ENCODE peak calls at places on chromosome 13, in four cellular contexts. I is HTR-8/SVneo, B is fibroblast of the conjunctiva, T is ACHN. S is an unnamed sample.

GRCh38 chr13:28573595-28574373 is 78.9 kb upstream of the FLT1 start:
- DNase-seq in I (no peak), B (no peak), T (no peak), S (no peak)

GRCh38 chr13:23323946-23324709 is 109.4 kb downstream of the SACS start:
- DNase-seq in I (no peak), B (no peak), T (no peak), S (no peak)

GRCh38 chr13:40589285-40590109 is 76.9 kb downstream of the FOXO1 start:
- DNase-seq in I (peak; percentile 26), B (peak; percentile 9), T (no peak), S (peak; percentile 69)

GRCh38 chr13:95296326-95296939 is 4.8 kb downstream of the ABCC4 start:
- DNase-seq in I (no peak), B (no peak), T (peak; percentile 40), S (no peak)

GRCh38 chr13:48449656-48450055 is 36.7 kb upstream of the LPAR6 start:
- DNase-seq in I (no peak), B (no peak), T (no peak), S (no peak)

GRCh38 chr13:113552786-113553540 is 31.6 kb upstream of the TFDP1 start:
- DNase-seq in I (no peak), B (no peak), T (no peak), S (no peak)

GRCh38 chr13:113633485-113633873 is 24.5 kb downstream of the ATP4B start:
- DNase-seq in I (no peak), B (no peak), T (no peak), S (no peak)

GRCh38 chr13:110265682-110266430 is 41.1 kb downstream of the COL4A1 start:
- DNase-seq in I (no peak), B (no peak), T (no peak), S (no peak)

GRCh38 chr13:30341815-30342570 is 34.6 kb upstream of the KATNAL1 start:
- DNase-seq in I (peak; percentile 39), B (peak; percentile 88), T (peak; percentile 49), S (no peak)

GRCh38 chr13:75507027-75508001 is 25.3 kb upstream of the TBC1D4 start:
- DNase-seq in I (no peak), B (no peak), T (no peak), S (peak; percentile 20)

GRCh38 chr13:111881700-111882099 is 185.2 kb upstream of the SOX1 start:
- DNase-seq in I (no peak), B (no peak), T (no peak), S (no peak)

GRCh38 chr13:94121686-94122085 is 357.8 kb downstream of the DCT start:
- DNase-seq in I (no peak), B (no peak), T (peak; percentile 68), S (no peak)

GRCh38 chr13:49436890-49437289 is 7.0 kb downstream of the CAB39L start:
- DNase-seq in I (no peak), B (peak; percentile 57), T (peak; percentile 42), S (no peak)

GRCh38 chr13:84439108-84439507 is 556.8 kb upstream of the SLITRK1 start:
- DNase-seq in I (no peak), B (no peak), T (no peak), S (no peak)

GRCh38 chr13:44972956-44973581 is 16.2 kb downstream of the NUFIP1 start:
- DNase-seq in I (no peak), B (no peak), T (peak; percentile 56), S (no peak)

GRCh38 chr13:107807306-107808073 is 407.8 kb downstream of the LIG4 start:
- DNase-seq in I (no peak), B (no peak), T (no peak), S (no peak)

GRCh38 chr13:33514362-33514761 is 228.8 kb upstream of the STARD13 start:
- DNase-seq in I (no peak), B (no peak), T (peak; percentile 0), S (no peak)

GRCh38 chr13:35712907-35713685 is 236.6 kb upstream of the MAB21L1 start:
- DNase-seq in I (no peak), B (peak; percentile 80), T (no peak), S (no peak)

GRCh38 chr13:59442946-59443345 is 720.8 kb downstream of the DIAPH3 start:
- DNase-seq in I (no peak), B (peak; percentile 17), T (no peak), S (no peak)

GRCh38 chr13:51361111-51361510 is 21.6 kb downstream of the SERPINE3 start:
- DNase-seq in I (no peak), B (no peak), T (no peak), S (no peak)

S was measured in germinal center.